ENCODE peak calls at places on chromosomes 2 and 18, in ten cellular contexts. S is heart left ventricle, V is right lobe of liver, L is spleen, Y is A549, K is HCT116, T is uterus, Q is Peyer's patch, O is adrenal gland, E is prostate gland. B is an unnamed sample. For H3K4me1, the result is how much of the 10 kb centered on the place peaks cover.

GRCh38 chr2:28424799-28425492 is 32.3 kb downstream of the FOSL2 start:
- DNase-seq in S (no peak), V (no peak), L (no peak), Y (no peak), K (no peak), T (no peak), Q (no peak), O (no peak), E (no peak), B (no peak)

GRCh38 chr2:44362207-44363015 is 664 bp downstream of the CAMKMT start:
- DNase-seq in S (peak), V (peak), L (peak), Y (peak), K (peak), T (peak), Q (peak), O (peak), E (peak), B (peak)

GRCh38 chr2:157559061-157559460 is 69.6 kb downstream of the ACVR1C start:
- DNase-seq in S (no peak), V (no peak), L (no peak), Y (no peak), K (no peak), T (no peak), Q (no peak), O (no peak), E (no peak), B (no peak)

GRCh38 chr18:39604836-39605235 is 2039.2 kb upstream of the CELF4 start:
- DNase-seq in S (no peak), V (no peak), L (no peak), Y (no peak), K (no peak), T (no peak), Q (no peak), O (no peak), E (no peak), B (no peak)

GRCh38 chr18:37481491-37481890 is 84.1 kb downstream of the CELF4 start:
- DNase-seq in S (no peak), V (no peak), L (no peak), Y (no peak), K (no peak), T (no peak), Q (no peak), O (no peak), E (no peak), B (no peak)

GRCh38 chr2:6845312-6845711 is 20.4 kb downstream of the CMPK2 start:
- DNase-seq in S (no peak), V (no peak), L (no peak), Y (no peak), K (no peak), T (no peak), Q (no peak), O (no peak), E (no peak), B (no peak)

GRCh38 chr2:144084114-144084661 is 435.7 kb downstream of the ZEB2 start:
- DNase-seq in S (no peak), V (no peak), L (no peak), Y (peak), K (no peak), T (no peak), Q (no peak), O (no peak), E (no peak), B (no peak)

GRCh38 chr2:26550276-26551015 is 72.5 kb upstream of the OTOF start:
- DNase-seq in S (no peak), V (peak), L (peak), Y (no peak), K (no peak), T (no peak), Q (no peak), O (no peak), E (no peak), B (no peak)

GRCh38 chr18:79121746-79122474 is 52.7 kb downstream of the ATP9B start:
- DNase-seq in S (no peak), V (no peak), L (no peak), Y (no peak), K (no peak), T (no peak), Q (no peak), O (no peak), E (no peak), B (no peak)

GRCh38 chr2:42052702-42053481 is 5.1 kb downstream of the PKDCC start:
- DNase-seq in S (peak), V (no peak), L (peak), Y (no peak), K (no peak), T (peak), Q (peak), O (peak), E (no peak), B (no peak)

GRCh38 chr2:166257859-166258258 is 117.9 kb downstream of the SCN9A start:
- DNase-seq in S (no peak), V (no peak), L (no peak), Y (no peak), K (no peak), T (no peak), Q (no peak), O (no peak), E (no peak), B (no peak)

GRCh38 chr18:13495980-13496379 is 230.4 kb downstream of the FAM210A start:
- DNase-seq in S (no peak), V (no peak), L (no peak), Y (no peak), K (no peak), T (no peak), Q (no peak), O (no peak), E (no peak), B (no peak)

GRCh38 chr2:158321264-158321663 is 135.3 kb downstream of the CCDC148 start:
- DNase-seq in S (no peak), V (no peak), L (no peak), Y (no peak), K (peak), T (no peak), Q (no peak), O (peak), E (peak), B (no peak)

DNA sequence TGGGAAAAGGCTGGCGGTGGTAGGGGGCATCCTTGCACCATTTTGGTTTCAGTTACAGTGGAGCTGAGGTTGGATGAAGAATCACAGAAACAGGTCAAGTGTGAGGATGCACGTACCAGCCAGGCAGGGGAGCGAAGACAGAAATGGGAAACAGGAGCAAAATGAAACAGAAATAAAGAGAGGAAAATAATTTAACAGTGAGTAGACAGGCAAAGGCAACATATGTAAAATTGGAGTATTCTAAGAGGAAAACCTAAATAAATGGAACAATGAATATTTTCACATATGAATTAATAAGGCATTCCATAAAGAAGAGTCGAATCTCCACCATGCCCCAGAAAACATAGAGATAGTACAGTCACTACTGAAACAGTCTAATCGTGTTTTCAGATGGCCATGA is 29.7 kb downstream of the LRRFIP1 start:
- DNase-seq in S (no peak), V (no peak), L (no peak), Y (no peak), K (no peak), T (no peak), Q (no peak), O (no peak), E (no peak), B (no peak)
- TF ChIP-seq POLR2A in S (no peak), V (no peak), L (no peak), Y (no peak), K (no peak), T (no peak), Q (no peak), O (no peak), E (no peak), B (no peak)

DNA sequence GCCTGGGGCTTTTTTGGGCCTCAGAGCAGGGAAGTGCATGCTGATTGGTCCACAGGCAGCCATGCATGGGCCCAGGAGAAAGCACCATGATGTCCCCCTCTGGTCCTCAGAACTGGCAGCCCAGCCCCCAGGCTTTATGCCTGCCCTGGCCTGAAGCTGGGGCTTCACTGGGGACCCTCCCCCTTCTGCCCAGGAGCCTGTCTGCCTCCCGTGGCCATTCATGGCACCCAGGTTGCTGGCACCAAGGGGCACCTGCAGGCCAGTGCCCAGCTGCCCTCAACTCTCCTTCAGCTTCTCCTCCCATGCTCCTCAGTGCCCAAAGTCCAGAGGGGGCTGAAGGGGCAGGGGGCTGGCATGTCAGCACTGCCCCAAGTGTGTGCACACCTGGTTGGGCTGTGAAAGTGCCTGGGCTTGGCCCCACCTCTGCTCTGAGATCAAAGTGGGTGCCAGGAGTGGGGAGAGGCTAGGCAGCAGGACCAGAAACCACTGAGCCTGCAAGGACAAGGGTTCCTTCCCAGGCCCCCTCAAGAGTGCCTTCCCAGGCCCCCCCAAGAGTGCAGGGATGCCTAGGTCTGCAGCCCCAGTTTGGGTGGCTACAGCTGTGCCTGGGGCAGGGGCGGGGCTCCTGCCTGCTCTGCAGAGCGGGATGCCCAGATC is 98.8 kb downstream of the TWIST2 start:
- DNase-seq in S (no peak), V (no peak), L (peak), Y (no peak), K (no peak), T (no peak), Q (peak), O (no peak), E (no peak), B (no peak)
- H3K4me1 ChIP-seq in S (under half), V (under half), L (under half), Y (under half), K (under half), T (under half), Q (under half), O (under half), E (under half), B (under half)

GRCh38 chr18:72819050-72819449 is 48.7 kb downstream of the NETO1 start:
- DNase-seq in S (no peak), V (no peak), L (no peak), Y (no peak), K (no peak), T (no peak), Q (no peak), O (no peak), E (no peak), B (no peak)

GRCh38 chr18:72823345-72823744 is 44.4 kb downstream of the NETO1 start:
- DNase-seq in S (no peak), V (no peak), L (no peak), Y (no peak), K (no peak), T (no peak), Q (no peak), O (no peak), E (no peak), B (no peak)

GRCh38 chr18:72820571-72820970 is 47.2 kb downstream of the NETO1 start:
- DNase-seq in S (no peak), V (no peak), L (no peak), Y (no peak), K (no peak), T (no peak), Q (no peak), O (no peak), E (no peak), B (no peak)

GRCh38 chr18:72826736-72827135 is 41.1 kb downstream of the NETO1 start:
- DNase-seq in S (no peak), V (no peak), L (no peak), Y (no peak), K (no peak), T (no peak), Q (no peak), O (no peak), E (no peak), B (no peak)

DNA sequence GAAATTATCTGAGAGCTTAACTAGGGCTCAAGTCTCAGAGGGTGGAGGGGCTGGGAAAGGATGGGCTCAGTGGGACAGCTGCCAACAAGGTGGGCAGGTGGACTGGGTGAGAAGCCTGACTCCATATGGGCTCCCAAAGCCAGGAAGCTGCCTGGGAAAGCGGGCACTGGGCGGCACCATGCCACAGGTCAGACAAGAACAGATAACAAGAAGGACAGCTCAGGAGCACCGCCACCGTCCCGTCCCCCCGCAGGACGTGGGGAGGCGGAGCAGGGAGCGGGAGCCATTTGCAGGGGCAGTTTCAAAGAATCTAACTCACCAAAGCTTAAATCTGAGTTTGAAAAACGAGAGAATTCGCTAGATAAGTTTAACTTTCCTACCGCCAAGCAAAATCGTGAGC is 45.6 kb downstream of the NETO1 start:
- DNase-seq in S (no peak), V (no peak), L (no peak), Y (no peak), K (no peak), T (no peak), Q (no peak), O (no peak), E (no peak), B (no peak)
- TF ChIP-seq POLR2A in S (no peak), V (no peak), L (no peak), Y (no peak), K (no peak), T (no peak), Q (no peak), O (no peak), E (no peak), B (no peak)

GRCh38 chr2:37653805-37654378 is 17.6 kb downstream of the CDC42EP3 start:
- DNase-seq in S (peak), V (peak), L (peak), Y (no peak), K (no peak), T (no peak), Q (no peak), O (peak), E (peak), B (no peak)

GRCh38 chr2:37655442-37655841 is 16.0 kb downstream of the CDC42EP3 start:
- DNase-seq in S (no peak), V (no peak), L (no peak), Y (no peak), K (no peak), T (no peak), Q (no peak), O (no peak), E (peak), B (no peak)

GRCh38 chr2:37654932-37655331 is 16.5 kb downstream of the CDC42EP3 start:
- DNase-seq in S (peak), V (no peak), L (no peak), Y (no peak), K (no peak), T (no peak), Q (no peak), O (no peak), E (no peak), B (no peak)

GRCh38 chr2:37653093-37653492 is 18.3 kb downstream of the CDC42EP3 start:
- DNase-seq in S (peak), V (no peak), L (no peak), Y (no peak), K (no peak), T (no peak), Q (no peak), O (no peak), E (no peak), B (no peak)

DNA sequence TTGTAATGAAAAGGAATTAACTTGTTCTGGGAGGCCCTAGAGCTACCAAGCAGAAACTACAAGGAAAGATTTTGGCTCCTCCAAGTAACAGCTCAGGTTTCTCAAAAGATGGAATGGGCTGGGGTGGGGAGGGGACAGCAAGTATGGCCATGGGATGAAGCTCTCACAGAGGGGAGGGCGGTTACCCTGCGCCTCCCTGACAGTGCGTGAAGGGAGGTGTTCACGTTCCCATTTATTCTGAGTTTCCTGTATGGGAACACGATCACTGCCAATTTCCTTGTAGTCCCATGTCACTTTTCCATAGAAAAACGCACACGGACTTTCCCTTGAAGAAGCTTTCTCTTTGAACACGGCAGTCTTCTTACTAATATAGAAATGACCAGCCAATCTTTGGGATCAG is 17.0 kb downstream of the CDC42EP3 start:
- DNase-seq in S (no peak), V (no peak), L (no peak), Y (no peak), K (no peak), T (no peak), Q (no peak), O (no peak), E (no peak), B (no peak)
- H3K4me1 ChIP-seq in S (under half), V (under half), L (half or more), Y (half or more), K (half or more), T (under half), Q (under half), O (half or more), E (under half), B (under half)

GRCh38 chr18:74294526-74294925 is 2.8 kb upstream of the CYB5A start:
- DNase-seq in S (no peak), V (no peak), L (no peak), Y (no peak), K (no peak), T (peak), Q (no peak), O (no peak), E (no peak), B (no peak)

GRCh38 chr18:74290831-74291770 is 662 bp downstream of the CYB5A start:
- DNase-seq in S (peak), V (peak), L (peak), Y (no peak), K (peak), T (peak), Q (peak), O (no peak), E (peak), B (peak)

GRCh38 chr18:74292541-74292858 is 737 bp upstream of the CYB5A start:
- DNase-seq in S (no peak), V (no peak), L (no peak), Y (no peak), K (no peak), T (no peak), Q (no peak), O (no peak), E (no peak), B (no peak)

GRCh38 chr18:74289946-74290478 is 1.8 kb downstream of the CYB5A start:
- DNase-seq in S (no peak), V (no peak), L (no peak), Y (no peak), K (no peak), T (no peak), Q (no peak), O (no peak), E (no peak), B (no peak)

GRCh38 chr18:74291771-74292540 is at the start of gene CYB5A:
- DNase-seq in S (peak), V (peak), L (peak), Y (peak), K (peak), T (peak), Q (peak), O (peak), E (peak), B (peak)
- TF ChIP-seq POLR2A in S (peak), V (peak), L (no peak), Y (peak), K (no peak), T (peak), Q (peak), O (no peak), E (peak), B (no peak)

GRCh38 chr2:16323551-16324543 is 341.8 kb downstream of the CYRIA start:
- DNase-seq in S (no peak), V (no peak), L (no peak), Y (no peak), K (no peak), T (no peak), Q (no peak), O (no peak), E (no peak), B (no peak)
- H3K4me1 ChIP-seq in S (under half), V (under half), L (under half), Y (under half), K (under half), T (under half), Q (under half), O (under half), E (under half), B (under half)

GRCh38 chr18:22639626-22640025 is 221.9 kb upstream of the CTAGE1 start:
- DNase-seq in S (no peak), V (no peak), L (no peak), Y (no peak), K (no peak), T (no peak), Q (no peak), O (no peak), E (no peak), B (no peak)
- TF ChIP-seq POLR2A in S (no peak), V (no peak), L (no peak), Y (no peak), K (no peak), T (no peak), Q (no peak), O (no peak), E (no peak), B (no peak)

GRCh38 chr2:234986866-234987720 is 35.3 kb downstream of the SH3BP4 start:
- DNase-seq in S (no peak), V (no peak), L (no peak), Y (no peak), K (no peak), T (no peak), Q (no peak), O (no peak), E (no peak), B (no peak)

GRCh38 chr2:234987754-234988153 is 35.9 kb downstream of the SH3BP4 start:
- DNase-seq in S (no peak), V (no peak), L (no peak), Y (no peak), K (no peak), T (no peak), Q (no peak), O (no peak), E (no peak), B (no peak)

GRCh38 chr2:234983011-234983726 is 31.4 kb downstream of the SH3BP4 start:
- DNase-seq in S (no peak), V (no peak), L (no peak), Y (no peak), K (no peak), T (no peak), Q (peak), O (no peak), E (no peak), B (no peak)

GRCh38 chr2:234986346-234986745 is 34.5 kb downstream of the SH3BP4 start:
- DNase-seq in S (no peak), V (no peak), L (no peak), Y (no peak), K (no peak), T (no peak), Q (no peak), O (no peak), E (no peak), B (no peak)

GRCh38 chr2:234985608-234986115 is 33.8 kb downstream of the SH3BP4 start:
- DNase-seq in S (no peak), V (no peak), L (no peak), Y (no peak), K (no peak), T (no peak), Q (peak), O (no peak), E (no peak), B (no peak)
- H3K4me1 ChIP-seq in S (under half), V (under half), L (under half), Y (half or more), K (under half), T (under half), Q (under half), O (under half), E (under half), B (under half)

B was measured in testis.